ENCODE peak calls at places on chromosomes 3 and 15, in nine cellular contexts. Q is DND-41; H is CD4-positive, CD25-positive, alpha-beta regulatory T cell; T is lower lobe of right lung; V is CD8-positive, alpha-beta memory T cell; I is endothelial cell of umbilical vein; B is testis; Z is GM12878; R is tibial artery. D is an unnamed sample.
A peak's percentile ranks its signal among the peaks of the same experiment; 100 is the strongest.

GRCh38 chr3:55330355-55330754 is 156.8 kb downstream of the WNT5A start:
- DNase-seq in Q (no peak), H (no peak), T (no peak), V (no peak), I (no peak), B (no peak), Z (no peak), R (no peak), D (no peak)

GRCh38 chr3:73827204-73827603 is 202.5 kb upstream of the PDZRN3 start:
- DNase-seq in Q (no peak), H (no peak), T (no peak), V (no peak), I (no peak), B (no peak), Z (no peak), R (no peak), D (no peak)

GRCh38 chr3:71498053-71498452 is 85.5 kb downstream of the FOXP1 start:
- DNase-seq in Q (no peak), H (no peak), T (no peak), V (no peak), I (no peak), B (no peak), Z (no peak), R (no peak), D (no peak)

GRCh38 chr15:51739056-51739455 is 1.6 kb upstream of the LYSMD2 start:
- DNase-seq in Q (no peak), H (no peak), T (no peak), V (no peak), I (no peak), B (no peak), Z (no peak), R (no peak), D (no peak)

GRCh38 chr3:184380210-184380626 is 364 bp downstream of the CHRD start:
- DNase-seq in Q (no peak), H (no peak), T (peak; percentile 66), V (peak; percentile 8), I (no peak), B (peak; percentile 54), Z (no peak), R (peak; percentile 84), D (no peak)

GRCh38 chr15:74334127-74334526 is 33.3 kb downstream of the CYP11A1 start:
- DNase-seq in Q (no peak), H (no peak), T (no peak), V (no peak), I (no peak), B (no peak), Z (no peak), R (no peak), D (no peak)

GRCh38 chr3:50165388-50166308 is 10.5 kb downstream of the SEMA3F start:
- DNase-seq in Q (no peak), H (no peak), T (no peak), V (no peak), I (peak; percentile 60), B (peak; percentile 60), Z (no peak), R (peak; percentile 92), D (no peak)

GRCh38 chr3:57007513-57008415 is 52.7 kb upstream of the SPATA12 start:
- DNase-seq in Q (peak; percentile 78), H (no peak), T (peak; percentile 45), V (no peak), I (peak; percentile 77), B (peak; percentile 78), Z (no peak), R (peak; percentile 88), D (no peak)

GRCh38 chr3:45332901-45333407 is 55.4 kb upstream of the LARS2 start:
- DNase-seq in Q (no peak), H (no peak), T (no peak), V (no peak), I (no peak), B (no peak), Z (no peak), R (no peak), D (no peak)

GRCh38 chr3:7562892-7563291 is 702.0 kb downstream of the GRM7 start:
- DNase-seq in Q (no peak), H (no peak), T (no peak), V (no peak), I (no peak), B (no peak), Z (no peak), R (no peak), D (no peak)

GRCh38 chr3:69500604-69501003 is 114.7 kb upstream of the FRMD4B start:
- DNase-seq in Q (no peak), H (no peak), T (no peak), V (no peak), I (no peak), B (peak; percentile 22), Z (no peak), R (peak; percentile 70), D (no peak)

GRCh38 chr3:18061737-18062136 is 319.3 kb upstream of the TBC1D5 start:
- DNase-seq in Q (peak; percentile 35), H (no peak), T (no peak), V (no peak), I (no peak), B (no peak), Z (no peak), R (no peak), D (no peak)

GRCh38 chr3:172717493-172718088 is 6.7 kb upstream of the NCEH1 start:
- DNase-seq in Q (no peak), H (peak; percentile 23), T (no peak), V (no peak), I (no peak), B (no peak), Z (no peak), R (no peak), D (no peak)

GRCh38 chr15:71659730-71660067 is 150.7 kb upstream of the NR2E3 start:
- DNase-seq in Q (no peak), H (no peak), T (no peak), V (no peak), I (no peak), B (no peak), Z (no peak), R (no peak), D (no peak)

GRCh38 chr15:88125578-88125977 is 131.0 kb downstream of the NTRK3 start:
- DNase-seq in Q (no peak), H (no peak), T (no peak), V (no peak), I (no peak), B (no peak), Z (no peak), R (peak; percentile 88), D (no peak)
- H3K27ac ChIP-seq in Q (no peak overlapping the region), H (no peak overlapping the region), T (no peak overlapping the region), V (no peak overlapping the region), I (no peak overlapping the region), B (no peak overlapping the region), Z (no peak overlapping the region), R (peak overlapping the region; percentile 70), D (no peak overlapping the region)

DNA sequence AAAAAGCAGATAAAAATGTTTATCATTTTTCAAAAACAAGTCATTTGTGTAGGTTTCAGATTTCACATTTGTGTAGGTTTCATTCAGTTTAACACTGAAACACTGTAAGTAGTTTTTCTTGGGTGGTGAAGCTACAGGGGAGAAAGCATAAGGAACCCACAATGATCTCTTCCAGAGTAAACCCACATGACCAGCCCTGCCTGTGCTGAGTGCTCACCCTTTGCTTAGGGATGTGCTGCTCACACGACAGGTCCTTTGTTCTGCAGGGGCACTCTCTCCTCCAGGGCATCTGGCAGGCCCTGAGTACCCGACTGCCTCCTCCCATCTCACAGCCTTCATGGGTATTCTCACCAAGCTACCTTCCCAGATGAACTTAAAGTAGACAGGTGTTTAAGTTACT is 28.9 kb downstream of the ZXDC start:
- DNase-seq in Q (no peak), H (no peak), T (no peak), V (no peak), I (no peak), B (no peak), Z (no peak), R (no peak), D (no peak)
- H3K4me3 ChIP-seq in Q (no peak overlapping the region), H (no peak overlapping the region), T (no peak overlapping the region), V (no peak overlapping the region), I (no peak overlapping the region), B (no peak overlapping the region), Z (no peak overlapping the region), R (no peak overlapping the region), D (no peak overlapping the region)

GRCh38 chr3:122958290-122958689 is 69.3 kb downstream of the SEMA5B start:
- DNase-seq in Q (no peak), H (no peak), T (no peak), V (no peak), I (no peak), B (no peak), Z (no peak), R (no peak), D (no peak)
- H3K27ac ChIP-seq in Q (no peak overlapping the region), H (no peak overlapping the region), T (peak overlapping the region; percentile 67), V (no peak overlapping the region), I (no peak overlapping the region), B (no peak overlapping the region), Z (no peak overlapping the region), R (peak overlapping the region; percentile 72), D (no peak overlapping the region)

GRCh38 chr3:121839962-121840361 is 5.0 kb downstream of the EAF2 start:
- DNase-seq in Q (no peak), H (no peak), T (no peak), V (no peak), I (no peak), B (no peak), Z (no peak), R (no peak), D (no peak)

GRCh38 chr3:121834734-121835709 is at the start of the genes EAF2 and IQCB1:
- DNase-seq in Q (peak; percentile 96), H (peak; percentile 97), T (peak; percentile 97), V (peak; percentile 91), I (peak; percentile 98), B (peak; percentile 98), Z (peak; percentile 93), R (peak; percentile 97), D (peak; percentile 97)

GRCh38 chr3:121834079-121834730 is 655 bp downstream of the IQCB1 start:
- DNase-seq in Q (no peak), H (no peak), T (no peak), V (no peak), I (peak; percentile 4), B (peak; percentile 29), Z (no peak), R (no peak), D (no peak)

GRCh38 chr3:121836069-121836468 is 1.1 kb downstream of the EAF2 start:
- DNase-seq in Q (no peak), H (no peak), T (no peak), V (no peak), I (no peak), B (no peak), Z (no peak), R (no peak), D (no peak)
- H3K4me3 ChIP-seq in Q (peak overlapping the region; percentile 69), H (peak overlapping the region; percentile 95), T (peak overlapping the region; percentile 78), V (peak overlapping the region; percentile 79), I (no peak overlapping the region), B (no peak overlapping the region), Z (peak overlapping the region; percentile 90), R (peak overlapping the region; percentile 72), D (peak overlapping the region; percentile 85)